ENCODE peak calls at places on chromosomes 4 and X, in nine cellular contexts. A is kidney epithelial cell, F is nephron progenitor cell, E is GM10248, G is IMR-90, Q is AG09319, O is A549, C is fibroblast of mammary gland, W is GM20000. N is an unnamed sample.
A peak's percentile ranks its signal among the peaks of the same experiment; 100 is the strongest.

GRCh38 chr4:109877400-109877799 is 29.5 kb downstream of the LRIT3 start:
- DNase-seq in C (no peak), Q (no peak), W (peak; percentile 27), F (no peak), E (peak; percentile 25), G (no peak), A (no peak), O (no peak), N (peak; percentile 38)

GRCh38 chr4:8818063-8818881 is 53.4 kb downstream of the HMX1 start:
- DNase-seq in Q (no peak), A (no peak), W (no peak), F (no peak), G (no peak), C (no peak), E (no peak), O (no peak), N (no peak)

GRCh38 chr4:152363086-152363485 is 172.8 kb downstream of the FBXW7 start:
- DNase-seq in G (peak; percentile 66), Q (no peak), O (no peak), W (no peak), C (peak; percentile 57), E (no peak), A (no peak), F (no peak), N (no peak)

GRCh38 chr4:3801931-3802550 is 35.9 kb downstream of the ADRA2C start:
- DNase-seq in E (no peak), C (no peak), Q (no peak), F (no peak), A (no peak), W (no peak), G (no peak), O (no peak), N (no peak)

GRCh38 chrX:2521092-2521926 is 20.5 kb upstream of the DHRSX start:
- DNase-seq in A (no peak), Q (no peak), E (peak; percentile 71), G (no peak), O (no peak), C (no peak), F (no peak), W (peak; percentile 66), N (peak; percentile 68)

GRCh38 chr4:183200453-183200852 is 101.4 kb downstream of the WWC2 start:
- DNase-seq in Q (peak; percentile 65), F (no peak), G (peak; percentile 92), E (no peak), O (peak; percentile 46), C (peak; percentile 96), A (no peak), W (no peak), N (no peak)

GRCh38 chrX:19800821-19801220 is 86.6 kb downstream of the SH3KBP1 start:
- DNase-seq in W (no peak), F (no peak), G (no peak), A (no peak), E (no peak), Q (no peak), C (no peak), O (no peak), N (no peak)

GRCh38 chr4:67437974-67438713 is 107.2 kb downstream of the CENPC start:
- DNase-seq in G (peak; percentile 85), A (no peak), F (no peak), O (no peak), Q (peak; percentile 42), C (peak; percentile 68), E (no peak), W (no peak), N (no peak)

GRCh38 chrX:112931900-112932299 is 91.3 kb upstream of the AMOT start:
- DNase-seq in F (no peak), C (no peak), A (no peak), Q (no peak), W (no peak), E (no peak), O (no peak), G (no peak), N (no peak)

GRCh38 chr4:179344861-179345260 is 1902.6 kb upstream of the AGA start:
- DNase-seq in W (no peak), C (no peak), E (no peak), A (no peak), O (no peak), F (no peak), G (no peak), Q (no peak), N (no peak)

GRCh38 chr4:148007303-148007702 is 275.4 kb downstream of the ARHGAP10 start:
- DNase-seq in O (peak; percentile 85), C (peak; percentile 100), Q (peak; percentile 67), W (no peak), F (no peak), G (peak; percentile 99), E (no peak), A (peak; percentile 99), N (no peak)

GRCh38 chrX:72201836-72202536 is 20.4 kb downstream of the PIN4 start:
- DNase-seq in E (no peak), G (peak; percentile 83), F (no peak), W (no peak), O (peak; percentile 68), A (no peak), C (peak; percentile 80), Q (peak; percentile 16), N (no peak)

GRCh38 chr4:1177274-1178141 is 5.1 kb upstream of the SPON2 start:
- DNase-seq in F (no peak), Q (no peak), A (no peak), E (peak; percentile 13), O (no peak), G (no peak), W (no peak), C (peak; percentile 70), N (peak; percentile 25)

GRCh38 chr4:141004844-141005243 is 128.4 kb downstream of the RNF150 start:
- DNase-seq in Q (no peak), A (no peak), C (no peak), W (no peak), F (no peak), O (no peak), G (no peak), E (no peak), N (no peak)

GRCh38 chrX:51395807-51396728 is 63.4 kb downstream of the NUDT10 start:
- DNase-seq in A (no peak), O (peak; percentile 11), G (no peak), E (no peak), C (no peak), W (no peak), F (no peak), Q (no peak), N (no peak)

GRCh38 chr4:3313139-3313538 is 20.3 kb downstream of the RGS12 start:
- DNase-seq in Q (no peak), O (no peak), A (no peak), C (no peak), E (no peak), W (no peak), G (no peak), F (no peak), N (no peak)

GRCh38 chr4:11230888-11231287 is 197.8 kb downstream of the HS3ST1 start:
- DNase-seq in C (no peak), F (no peak), W (no peak), O (no peak), E (no peak), Q (no peak), A (no peak), G (no peak), N (no peak)

GRCh38 chr4:177964061-177964460 is 521.8 kb upstream of the AGA start:
- DNase-seq in G (peak; percentile 67), A (no peak), E (no peak), C (peak; percentile 58), W (no peak), Q (no peak), F (no peak), O (no peak), N (no peak)

GRCh38 chrX:22689290-22689689 is 310.5 kb upstream of the DDX53 start:
- DNase-seq in F (no peak), G (peak; percentile 23), O (no peak), Q (no peak), A (no peak), W (no peak), C (peak; percentile 10), E (no peak), N (no peak)

GRCh38 chr4:151163855-151164254 is 64.4 kb downstream of the RPS3A start:
- DNase-seq in E (no peak), O (no peak), A (no peak), W (no peak), Q (no peak), F (no peak), G (no peak), C (no peak), N (no peak)

GRCh38 chrX:136954930-136955329 is 74.4 kb upstream of the RBMX start:
- DNase-seq in E (no peak), O (peak; percentile 42), W (no peak), A (no peak), G (peak; percentile 46), C (peak; percentile 55), F (no peak), Q (peak; percentile 7), N (peak; percentile 19)
- TF ChIP-seq CTCF in E (peak; percentile 25), O (peak; percentile 52), W (no peak), A (peak; percentile 39), G (peak; percentile 54), C (peak; percentile 51), F (peak; percentile 23), Q (peak; percentile 45), N (no peak)

GRCh38 chr4:37890501-37891220 is at the start of gene TBC1D1:
- DNase-seq in W (peak; percentile 77), E (peak; percentile 72), A (no peak), F (peak; percentile 54), C (no peak), O (peak; percentile 5), Q (no peak), G (no peak), N (peak; percentile 76)
- TF ChIP-seq CTCF in W (no peak), E (no peak), A (peak; percentile 20), F (no peak), C (no peak), O (no peak), Q (no peak), G (no peak), N (no peak)

GRCh38 chrX:8783100-8784098 is 17.8 kb downstream of the FAM9A start:
- DNase-seq in C (peak; percentile 3), E (no peak), W (peak; percentile 50), Q (no peak), O (peak; percentile 55), A (no peak), F (peak; percentile 14), G (peak; percentile 4), N (peak; percentile 28)
- TF ChIP-seq CTCF in C (peak; percentile 32), E (peak; percentile 29), W (peak; percentile 44), Q (peak; percentile 43), O (peak; percentile 33), A (peak; percentile 46), F (no peak), G (peak; percentile 36), N (peak; percentile 3)

DNA sequence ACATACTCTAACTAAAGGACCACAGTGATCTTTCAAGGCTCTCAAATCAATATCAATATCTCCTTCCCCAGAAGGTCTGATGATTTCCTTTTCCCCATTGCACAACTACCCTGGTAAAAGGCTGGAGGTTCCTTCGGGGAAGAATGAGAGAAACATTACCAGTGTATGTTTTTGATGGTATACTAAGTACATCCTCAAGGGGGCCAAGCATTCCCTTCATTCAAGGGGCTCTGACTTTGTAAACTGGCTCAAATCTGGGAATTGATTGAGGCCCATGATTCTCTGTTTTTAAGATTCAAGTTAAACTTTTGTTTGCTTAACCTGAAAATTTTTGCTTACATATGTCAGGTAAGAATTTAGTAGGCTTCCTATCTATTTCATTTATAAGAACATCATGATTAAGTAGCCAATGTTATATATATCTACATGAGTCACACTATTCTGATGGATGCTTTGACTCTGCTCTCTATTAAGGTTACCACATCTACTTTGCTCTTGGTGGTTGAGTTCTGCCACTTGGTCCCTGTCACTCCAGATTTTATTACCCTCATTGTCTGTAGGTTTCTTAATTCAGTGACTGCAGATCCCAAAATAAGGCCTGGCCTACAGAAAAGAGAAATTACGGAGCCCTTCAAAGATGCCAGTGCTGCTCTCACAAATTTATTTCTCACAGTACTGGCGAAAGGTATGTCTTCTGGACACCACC is 16.4 kb upstream of the GUCY1B1 start:
- DNase-seq in Q (no peak), W (no peak), O (no peak), C (peak; percentile 15), A (no peak), G (no peak), E (no peak), F (no peak), N (no peak)
- TF ChIP-seq CTCF in Q (no peak), W (no peak), O (no peak), C (peak; percentile 33), A (peak; percentile 4), G (no peak), E (no peak), F (no peak), N (no peak)